ENCODE peak calls at places on chromosome 12, in five cellular contexts. P, Q, A, H and W are unnamed samples.
A peak's percentile ranks its signal among the peaks of the same experiment; 100 is the strongest.

GRCh38 chr12:74988156-74988555 is 221.5 kb downstream of the KCNC2 start:
- DNase-seq in H (no peak), A (no peak), Q (no peak), P (no peak), W (no peak)

GRCh38 chr12:16027012-16027411 is 115.9 kb downstream of the DERA start:
- DNase-seq in H (no peak), A (no peak), Q (no peak), P (no peak), W (no peak)

GRCh38 chr12:62813031-62813829 is 121.7 kb downstream of the PPM1H start:
- DNase-seq in H (peak; percentile 57), Q (peak; percentile 61), P (peak; percentile 64), A (peak; percentile 84), W (peak; percentile 80)

GRCh38 chr12:93938317-93938716 is 210.1 kb upstream of the PLXNC1 start:
- DNase-seq in H (no peak), Q (no peak), P (no peak), A (no peak), W (no peak)

GRCh38 chr12:106140223-106140986 is 1.7 kb upstream of the NUAK1 start:
- DNase-seq in P (no peak), A (no peak), Q (no peak), H (no peak), W (no peak)

GRCh38 chr12:89826468-89826867 is 117.8 kb upstream of the ATP2B1 start:
- DNase-seq in P (no peak), H (no peak), A (no peak), Q (no peak), W (no peak)

GRCh38 chr12:100995201-100995600 is 200.6 kb downstream of the ANO4 start:
- DNase-seq in H (no peak), P (no peak), Q (no peak), A (no peak), W (no peak)

GRCh38 chr12:1917172-1918070 is 1.0 kb downstream of the CACNA2D4 start:
- DNase-seq in A (no peak), Q (no peak), H (no peak), P (no peak), W (peak; percentile 46)

GRCh38 chr12:101850199-101850598 is 19.4 kb upstream of the GNPTAB start:
- DNase-seq in A (no peak), P (no peak), Q (peak; percentile 34), H (no peak), W (no peak)

GRCh38 chr12:68784015-68784414 is 24.0 kb upstream of the MDM2 start:
- DNase-seq in A (no peak), H (no peak), Q (no peak), P (no peak), W (peak; percentile 59)

GRCh38 chr12:6570264-6570887 is 2.3 kb upstream of the NOP2 start:
- DNase-seq in P (no peak), H (peak; percentile 74), A (peak; percentile 84), Q (peak; percentile 69), W (peak; percentile 61)

GRCh38 chr12:53207042-53207441 is at the start of gene ITGB7:
- DNase-seq in A (no peak), Q (peak; percentile 87), H (peak; percentile 58), P (no peak), W (no peak)

GRCh38 chr12:112843272-112843671 is 51.7 kb downstream of the RPH3A start:
- DNase-seq in P (no peak), A (no peak), H (no peak), Q (no peak), W (no peak)

GRCh38 chr12:105933671-105934665 is 204.8 kb downstream of the NUAK1 start:
- DNase-seq in P (peak; percentile 47), H (no peak), Q (no peak), A (no peak), W (no peak)

GRCh38 chr12:131980263-131980662 is 30.5 kb downstream of the EP400 start:
- DNase-seq in P (no peak), H (no peak), A (no peak), Q (peak; percentile 7), W (no peak)

GRCh38 chr12:118237908-118238307 is 102.0 kb downstream of the PEBP1 start:
- DNase-seq in A (no peak), Q (no peak), P (no peak), H (no peak), W (no peak)

GRCh38 chr12:50542448-50542847 is 37.7 kb downstream of the DIP2B start:
- DNase-seq in Q (no peak), P (no peak), H (no peak), A (no peak), W (no peak)

GRCh38 chr12:56488041-56488955 is at the start of gene GLS2:
- DNase-seq in H (peak; percentile 77), Q (no peak), A (peak; percentile 88), P (peak; percentile 76), W (peak; percentile 82)

GRCh38 chr12:131157739-131158138 is 204.0 kb downstream of the ADGRD1 start:
- DNase-seq in Q (no peak), P (no peak), A (no peak), H (no peak), W (no peak)

GRCh38 chr12:6229823-6230222 is 29.6 kb downstream of the CD9 start:
- DNase-seq in H (no peak), A (peak; percentile 82), Q (no peak), P (peak; percentile 81), W (peak; percentile 65)

GRCh38 chr12:111942557-111942956 is 70.4 kb downstream of the TMEM116 start:
- DNase-seq in Q (no peak), A (no peak), H (no peak), P (no peak), W (no peak)

GRCh38 chr12:6701078-6701768 is 608 bp upstream of the PIANP start:
- DNase-seq in P (no peak), A (no peak), Q (no peak), H (no peak), W (no peak)

GRCh38 chr12:76455582-76456345 is 103.8 kb downstream of the OSBPL8 start:
- DNase-seq in Q (peak; percentile 60), A (no peak), P (no peak), H (no peak), W (no peak)

GRCh38 chr12:125228519-125229260 is 163.5 kb downstream of the AACS start:
- DNase-seq in P (no peak), H (no peak), A (no peak), Q (no peak), W (no peak)

GRCh38 chr12:122243965-122244364 is 18.1 kb upstream of the DIABLO start:
- DNase-seq in H (no peak), A (no peak), P (no peak), Q (no peak), W (no peak)

GRCh38 chr12:5000658-5001390 is 42.9 kb upstream of the KCNA5 start:
- DNase-seq in P (no peak), A (no peak), Q (no peak), H (no peak), W (no peak)

GRCh38 chr12:107631715-107632114 is 53.9 kb upstream of the PWP1 start:
- DNase-seq in P (no peak), Q (no peak), A (no peak), H (no peak), W (no peak)

GRCh38 chr12:75722714-75723200 is 211.3 kb upstream of the KRR1 start:
- DNase-seq in Q (peak; percentile 21), P (no peak), H (no peak), A (no peak), W (no peak)

GRCh38 chr12:57738661-57739237 is at the start of gene AGAP2:
- DNase-seq in H (no peak), P (no peak), Q (no peak), A (no peak), W (no peak)

GRCh38 chr12:9796346-9796745 is 30.9 kb upstream of the KLRF1 start:
- DNase-seq in P (no peak), A (no peak), Q (no peak), H (no peak), W (no peak)

GRCh38 chr12:105980533-105980932 is 158.2 kb downstream of the NUAK1 start:
- DNase-seq in Q (no peak), A (no peak), P (no peak), H (no peak), W (no peak)

GRCh38 chr12:115963030-115963480 is 314.4 kb downstream of the MED13L start:
- DNase-seq in Q (no peak), A (no peak), P (no peak), H (no peak), W (no peak)

GRCh38 chr12:115960868-115961802 is 316.4 kb downstream of the MED13L start:
- DNase-seq in H (no peak), P (no peak), Q (no peak), A (no peak), W (no peak)

GRCh38 chr12:115966376-115966775 is 311.1 kb downstream of the MED13L start:
- DNase-seq in H (no peak), P (no peak), A (no peak), Q (no peak), W (no peak)

GRCh38 chr12:115964214-115964613 is 313.3 kb downstream of the MED13L start:
- DNase-seq in A (no peak), P (no peak), Q (no peak), H (no peak), W (no peak)

DNA sequence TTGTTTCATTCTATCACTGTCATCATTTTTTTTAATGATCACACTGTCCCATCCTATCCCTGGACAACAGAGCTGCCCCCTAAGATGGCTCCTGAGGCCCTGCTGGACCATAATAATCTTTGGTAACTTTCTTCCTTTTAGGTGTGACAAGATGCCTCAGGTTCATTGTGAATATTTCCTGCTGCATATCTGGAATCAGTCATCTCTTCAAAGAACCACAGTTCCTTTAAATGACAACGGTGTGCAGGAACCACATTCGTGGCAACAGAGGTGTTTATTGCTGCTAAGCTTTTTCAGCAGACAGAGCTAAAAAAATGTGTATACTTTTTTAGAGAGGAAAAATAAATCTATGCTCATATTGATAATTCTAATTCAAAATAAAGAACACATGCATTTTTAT is 312.9 kb downstream of the MED13L start:
- DNase-seq in A (no peak), H (no peak), P (no peak), Q (no peak), W (no peak)
- H3K27ac ChIP-seq in A (no peak overlapping the region), H (no peak overlapping the region), P (no peak overlapping the region), Q (no peak overlapping the region), W (no peak overlapping the region)

GRCh38 chr12:88325828-88326214 is 183.7 kb downstream of the TMTC3 start:
- DNase-seq in A (no peak), Q (no peak), P (no peak), H (no peak), W (no peak)
- H3K4me3 ChIP-seq in A (no peak overlapping the region), Q (no peak overlapping the region), P (no peak overlapping the region), H (no peak overlapping the region), W (no peak overlapping the region)

GRCh38 chr12:71124833-71125460 is 32.9 kb downstream of the TSPAN8 start:
- DNase-seq in H (no peak), Q (no peak), A (no peak), P (no peak), W (no peak)
- TF ChIP-seq CTCF in H (no peak), Q (no peak), A (no peak), P (peak; percentile 34), W (no peak)

DNA sequence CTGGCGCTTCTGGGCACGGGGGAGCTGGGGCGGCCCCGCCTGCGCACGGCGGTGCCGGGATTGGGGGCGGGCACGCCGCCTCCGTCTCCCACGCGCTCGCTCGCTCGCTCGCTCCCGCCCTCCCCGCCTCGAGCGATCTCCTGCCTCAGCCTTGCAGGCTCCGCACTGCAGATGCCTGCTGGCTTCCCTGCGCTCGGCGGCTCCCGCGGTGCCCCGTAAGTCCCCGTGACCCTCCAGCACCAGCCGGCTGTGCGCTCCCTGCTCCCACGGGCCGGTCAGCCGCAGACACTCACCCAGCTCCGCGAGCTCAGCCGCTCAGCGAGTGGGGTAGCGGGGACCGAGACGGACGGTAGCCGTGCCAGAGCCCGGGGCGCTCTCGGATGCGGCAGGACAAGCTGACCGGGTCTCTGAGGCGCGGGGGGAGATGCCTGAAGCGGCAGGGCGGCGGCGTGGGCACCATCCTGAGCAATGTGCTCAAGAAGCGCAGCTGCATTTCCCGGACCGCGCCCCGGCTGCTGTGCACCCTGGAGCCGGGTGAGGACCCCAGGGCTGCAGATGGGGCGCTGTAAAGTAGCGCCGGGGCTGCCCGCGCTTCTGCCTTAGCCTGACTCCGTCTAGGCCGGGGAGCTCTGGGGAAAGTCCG is at the start of gene TBC1D30:
- DNase-seq in A (peak; percentile 80), H (peak; percentile 54), P (peak; percentile 54), Q (no peak), W (peak; percentile 51)
- H3K27ac ChIP-seq in A (no peak within 1 kb of the TSS), H (no peak within 1 kb of the TSS), P (peak within 1 kb of the TSS; percentile 67), Q (no peak within 1 kb of the TSS), W (no peak within 1 kb of the TSS)